ENCODE peak calls at places on chromosomes 6 and 20, in six cellular contexts. One of them, this sample, is unnamed.

GRCh38 chr6:121334299-121335104 is at the start of gene TBC1D32:
- DNase-seq in K562: peak
- DNase-seq in A549: peak
- DNase-seq in HepG2: peak
- DNase-seq in endothelial cell of umbilical vein: peak
- DNase-seq in GM12878: peak
- DNase-seq in this sample: peak

GRCh38 chr20:19926581-19926980 is 90.6 kb upstream of the NAA20 start:
- DNase-seq in K562: no peak
- DNase-seq in A549: no peak
- DNase-seq in HepG2: no peak
- DNase-seq in endothelial cell of umbilical vein: no peak
- DNase-seq in GM12878: no peak
- DNase-seq in this sample: no peak

GRCh38 chr6:46734867-46735719 is at the start of gene PLA2G7:
- DNase-seq in K562: no peak
- DNase-seq in A549: peak
- DNase-seq in HepG2: no peak
- DNase-seq in endothelial cell of umbilical vein: no peak
- DNase-seq in GM12878: no peak
- DNase-seq in this sample: no peak

GRCh38 chr20:17556842-17557674 is 12.8 kb upstream of the DSTN start:
- DNase-seq in K562: no peak
- DNase-seq in A549: no peak
- DNase-seq in HepG2: no peak
- DNase-seq in endothelial cell of umbilical vein: peak
- DNase-seq in GM12878: no peak
- DNase-seq in this sample: no peak

GRCh38 chr6:47477497-47478232 is at the start of gene CD2AP:
- DNase-seq in K562: peak
- DNase-seq in A549: peak
- DNase-seq in HepG2: peak
- DNase-seq in endothelial cell of umbilical vein: peak
- DNase-seq in GM12878: peak
- DNase-seq in this sample: peak

GRCh38 chr6:101266063-101266462 is 127.4 kb upstream of the GRIK2 start:
- DNase-seq in K562: no peak
- DNase-seq in A549: no peak
- DNase-seq in HepG2: no peak
- DNase-seq in endothelial cell of umbilical vein: no peak
- DNase-seq in GM12878: no peak
- DNase-seq in this sample: peak

GRCh38 chr6:93621400-93621799 is 202.0 kb upstream of the EPHA7 start:
- DNase-seq in K562: no peak
- DNase-seq in A549: no peak
- DNase-seq in HepG2: no peak
- DNase-seq in endothelial cell of umbilical vein: no peak
- DNase-seq in GM12878: no peak
- DNase-seq in this sample: no peak

GRCh38 chr6:97175806-97176205 is 107.2 kb downstream of the MMS22L start:
- DNase-seq in K562: no peak
- DNase-seq in A549: no peak
- DNase-seq in HepG2: no peak
- DNase-seq in endothelial cell of umbilical vein: no peak
- DNase-seq in GM12878: no peak
- DNase-seq in this sample: no peak

GRCh38 chr20:4369119-4369797 is 352.5 kb upstream of the PRND start:
- DNase-seq in K562: no peak
- DNase-seq in A549: no peak
- DNase-seq in HepG2: no peak
- DNase-seq in endothelial cell of umbilical vein: no peak
- DNase-seq in GM12878: no peak
- DNase-seq in this sample: no peak

GRCh38 chr20:63533388-63533787 is 3.8 kb downstream of the PTK6 start:
- DNase-seq in K562: no peak
- DNase-seq in A549: no peak
- DNase-seq in HepG2: no peak
- DNase-seq in endothelial cell of umbilical vein: no peak
- DNase-seq in GM12878: no peak
- DNase-seq in this sample: no peak

GRCh38 chr6:105359419-105360366 is 43.2 kb downstream of the PREP start:
- DNase-seq in K562: peak
- DNase-seq in A549: peak
- DNase-seq in HepG2: no peak
- DNase-seq in endothelial cell of umbilical vein: peak
- DNase-seq in GM12878: no peak
- DNase-seq in this sample: no peak

GRCh38 chr6:135630789-135631376 is 133.3 kb upstream of the AHI1 start:
- DNase-seq in K562: no peak
- DNase-seq in A549: no peak
- DNase-seq in HepG2: no peak
- DNase-seq in endothelial cell of umbilical vein: peak
- DNase-seq in GM12878: no peak
- DNase-seq in this sample: no peak

GRCh38 chr6:36383608-36384007 is 3.9 kb downstream of the ETV7 start:
- DNase-seq in K562: no peak
- DNase-seq in A549: peak
- DNase-seq in HepG2: no peak
- DNase-seq in endothelial cell of umbilical vein: no peak
- DNase-seq in GM12878: no peak
- DNase-seq in this sample: no peak

GRCh38 chr20:18414140-18414539 is 52.7 kb downstream of the DZANK1 start:
- DNase-seq in K562: no peak
- DNase-seq in A549: no peak
- DNase-seq in HepG2: no peak
- DNase-seq in endothelial cell of umbilical vein: no peak
- DNase-seq in GM12878: no peak
- DNase-seq in this sample: no peak

GRCh38 chr6:149037026-149037734 is 280.3 kb upstream of the TAB2 start:
- DNase-seq in K562: no peak
- DNase-seq in A549: no peak
- DNase-seq in HepG2: no peak
- DNase-seq in endothelial cell of umbilical vein: no peak
- DNase-seq in GM12878: no peak
- DNase-seq in this sample: no peak

GRCh38 chr6:143950874-143951273 is 57.2 kb downstream of the PLAGL1 start:
- DNase-seq in K562: no peak
- DNase-seq in A549: no peak
- DNase-seq in HepG2: peak
- DNase-seq in endothelial cell of umbilical vein: no peak
- DNase-seq in GM12878: no peak
- DNase-seq in this sample: no peak

GRCh38 chr6:3468585-3468984 is 11.7 kb upstream of the SLC22A23 start:
- DNase-seq in K562: no peak
- DNase-seq in A549: no peak
- DNase-seq in HepG2: no peak
- DNase-seq in endothelial cell of umbilical vein: no peak
- DNase-seq in GM12878: no peak
- DNase-seq in this sample: no peak

GRCh38 chr6:19408331-19408730 is 428.8 kb upstream of the ID4 start:
- DNase-seq in K562: no peak
- DNase-seq in A549: no peak
- DNase-seq in HepG2: no peak
- DNase-seq in endothelial cell of umbilical vein: no peak
- DNase-seq in GM12878: no peak
- DNase-seq in this sample: no peak

GRCh38 chr6:170235726-170236125 is 55.2 kb downstream of the DLL1 start:
- DNase-seq in K562: no peak
- DNase-seq in A549: no peak
- DNase-seq in HepG2: no peak
- DNase-seq in endothelial cell of umbilical vein: no peak
- DNase-seq in GM12878: no peak
- DNase-seq in this sample: no peak

GRCh38 chr20:9143926-9144325 is 75.0 kb downstream of the PLCB4 start:
- DNase-seq in K562: no peak
- DNase-seq in A549: no peak
- DNase-seq in HepG2: no peak
- DNase-seq in endothelial cell of umbilical vein: no peak
- DNase-seq in GM12878: no peak
- DNase-seq in this sample: no peak

GRCh38 chr6:145076110-145076841 is 659.0 kb downstream of the EPM2A start:
- DNase-seq in K562: no peak
- DNase-seq in A549: no peak
- DNase-seq in HepG2: no peak
- DNase-seq in endothelial cell of umbilical vein: no peak
- DNase-seq in GM12878: no peak
- DNase-seq in this sample: peak

GRCh38 chr20:40991181-40991889 is 37.3 kb upstream of the TOP1 start:
- DNase-seq in K562: no peak
- DNase-seq in A549: no peak
- DNase-seq in HepG2: no peak
- DNase-seq in endothelial cell of umbilical vein: peak
- DNase-seq in GM12878: peak
- DNase-seq in this sample: peak

GRCh38 chr6:6820688-6821238 is 232.2 kb downstream of the LY86 start:
- DNase-seq in K562: no peak
- DNase-seq in A549: no peak
- DNase-seq in HepG2: no peak
- DNase-seq in endothelial cell of umbilical vein: no peak
- DNase-seq in GM12878: no peak
- DNase-seq in this sample: no peak

GRCh38 chr6:48429021-48429420 is 318.0 kb upstream of the PTCHD4 start:
- DNase-seq in K562: no peak
- DNase-seq in A549: no peak
- DNase-seq in HepG2: no peak
- DNase-seq in endothelial cell of umbilical vein: no peak
- DNase-seq in GM12878: no peak
- DNase-seq in this sample: no peak

GRCh38 chr6:89836637-89837222 is 7.0 kb downstream of the CASP8AP2 start:
- DNase-seq in K562: no peak
- DNase-seq in A549: no peak
- DNase-seq in HepG2: no peak
- DNase-seq in endothelial cell of umbilical vein: no peak
- DNase-seq in GM12878: no peak
- DNase-seq in this sample: peak

GRCh38 chr20:48807586-48808381 is 20.0 kb downstream of the PREX1 start:
- DNase-seq in K562: no peak
- DNase-seq in A549: no peak
- DNase-seq in HepG2: no peak
- DNase-seq in endothelial cell of umbilical vein: no peak
- DNase-seq in GM12878: no peak
- DNase-seq in this sample: no peak

GRCh38 chr6:39365281-39366074 is 43.0 kb upstream of the KCNK16 start:
- DNase-seq in K562: no peak
- DNase-seq in A549: no peak
- DNase-seq in HepG2: no peak
- DNase-seq in endothelial cell of umbilical vein: no peak
- DNase-seq in GM12878: no peak
- DNase-seq in this sample: no peak

GRCh38 chr6:54217018-54217417 is 91.2 kb upstream of the TINAG start:
- DNase-seq in K562: no peak
- DNase-seq in A549: no peak
- DNase-seq in HepG2: no peak
- DNase-seq in endothelial cell of umbilical vein: peak
- DNase-seq in GM12878: no peak
- DNase-seq in this sample: peak

GRCh38 chr6:43779864-43780260 is 9.9 kb downstream of the VEGFA start:
- DNase-seq in K562: no peak
- DNase-seq in A549: no peak
- DNase-seq in HepG2: no peak
- DNase-seq in endothelial cell of umbilical vein: no peak
- DNase-seq in GM12878: no peak
- DNase-seq in this sample: no peak

GRCh38 chr6:80217799-80218198 is 111.3 kb downstream of the BCKDHB start:
- DNase-seq in K562: no peak
- DNase-seq in A549: no peak
- DNase-seq in HepG2: no peak
- DNase-seq in endothelial cell of umbilical vein: no peak
- DNase-seq in GM12878: no peak
- DNase-seq in this sample: no peak

GRCh38 chr6:82208914-82209313 is 38.6 kb downstream of the IBTK start:
- DNase-seq in K562: no peak
- DNase-seq in A549: no peak
- DNase-seq in HepG2: no peak
- DNase-seq in endothelial cell of umbilical vein: no peak
- DNase-seq in GM12878: no peak
- DNase-seq in this sample: peak

GRCh38 chr6:135921176-135921575 is 69.7 kb downstream of the PDE7B start:
- DNase-seq in K562: no peak
- DNase-seq in A549: no peak
- DNase-seq in HepG2: no peak
- DNase-seq in endothelial cell of umbilical vein: no peak
- DNase-seq in GM12878: no peak
- DNase-seq in this sample: no peak

GRCh38 chr20:35953411-35954199 is 697 bp downstream of the SCAND1 start:
- DNase-seq in K562: peak
- DNase-seq in A549: no peak
- DNase-seq in HepG2: no peak
- DNase-seq in endothelial cell of umbilical vein: peak
- DNase-seq in GM12878: no peak
- DNase-seq in this sample: peak
- TF ChIP-seq MYC in K562: no peak
- TF ChIP-seq MYC in A549: no peak
- TF ChIP-seq MYC in HepG2: no peak
- TF ChIP-seq MYC in endothelial cell of umbilical vein: no peak
- TF ChIP-seq MYC in GM12878: no peak
- TF ChIP-seq MYC in this sample: peak

DNA sequence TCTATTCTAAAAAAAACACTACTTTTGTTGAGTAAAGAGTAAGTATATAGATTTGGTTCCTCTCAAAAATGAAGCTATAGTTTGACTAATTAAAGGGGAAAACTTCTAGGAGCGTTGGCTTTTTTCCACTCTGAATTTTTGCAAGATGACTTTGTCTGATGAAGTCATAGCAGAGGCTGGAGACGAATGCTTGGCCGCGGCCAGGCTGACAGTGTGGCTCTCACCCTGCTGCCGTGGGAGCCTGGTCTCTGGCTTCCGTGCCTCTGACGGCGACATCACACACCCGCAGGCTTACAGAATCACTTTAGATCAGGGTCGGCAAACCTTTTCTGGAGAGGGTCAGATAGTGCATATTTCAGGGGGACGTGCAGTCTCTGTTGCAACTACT is 144.9 kb downstream of the PHACTR3 start:
- DNase-seq in K562: no peak
- DNase-seq in A549: no peak
- DNase-seq in HepG2: no peak
- DNase-seq in endothelial cell of umbilical vein: no peak
- DNase-seq in GM12878: no peak
- DNase-seq in this sample: no peak
- H3K4me3 ChIP-seq in K562: no peak
- H3K4me3 ChIP-seq in A549: no peak
- H3K4me3 ChIP-seq in HepG2: no peak
- H3K4me3 ChIP-seq in endothelial cell of umbilical vein: no peak
- H3K4me3 ChIP-seq in GM12878: no peak
- H3K4me3 ChIP-seq in this sample: no peak

GRCh38 chr20:33880396-33880795 is 69.2 kb downstream of the CHMP4B start:
- DNase-seq in K562: no peak
- DNase-seq in A549: no peak
- DNase-seq in HepG2: no peak
- DNase-seq in endothelial cell of umbilical vein: no peak
- DNase-seq in GM12878: no peak
- DNase-seq in this sample: no peak
- TF ChIP-seq MAX in K562: no peak
- TF ChIP-seq MAX in A549: no peak
- TF ChIP-seq MAX in HepG2: no peak
- TF ChIP-seq MAX in endothelial cell of umbilical vein: no peak
- TF ChIP-seq MAX in GM12878: no peak
- TF ChIP-seq MAX in this sample: no peak

GRCh38 chr6:122930252-122931180 is 65.5 kb upstream of the CLVS2 start:
- DNase-seq in K562: no peak
- DNase-seq in A549: no peak
- DNase-seq in HepG2: no peak
- DNase-seq in endothelial cell of umbilical vein: no peak
- DNase-seq in GM12878: peak
- DNase-seq in this sample: no peak

GRCh38 chr6:122931916-122932315 is 64.1 kb upstream of the CLVS2 start:
- DNase-seq in K562: no peak
- DNase-seq in A549: no peak
- DNase-seq in HepG2: no peak
- DNase-seq in endothelial cell of umbilical vein: no peak
- DNase-seq in GM12878: no peak
- DNase-seq in this sample: no peak
- TF ChIP-seq MYC in K562: no peak
- TF ChIP-seq MYC in A549: no peak
- TF ChIP-seq MYC in HepG2: no peak
- TF ChIP-seq MYC in endothelial cell of umbilical vein: no peak
- TF ChIP-seq MYC in GM12878: no peak
- TF ChIP-seq MYC in this sample: no peak